ENCODE peak calls at places on chromosome 4, in eight cellular contexts. A, Z, L, J, O, F, M and S are unnamed samples.

GRCh38 chr4:152983774-152984411 is 47.8 kb downstream of the FHDC1 start:
- DNase-seq in A (no peak), Z (no peak), L (no peak), J (no peak), O (no peak), F (peak; percentile 46), M (peak; percentile 83), S (peak; percentile 22)

GRCh38 chr4:48943387-48943786 is 36.8 kb upstream of the OCIAD2 start:
- DNase-seq in A (no peak), Z (no peak), L (no peak), J (no peak), O (no peak), F (no peak), M (no peak), S (peak; percentile 55)

GRCh38 chr4:123233409-123233808 is 163.2 kb upstream of the SPRY1 start:
- DNase-seq in A (no peak), Z (no peak), L (no peak), J (no peak), O (no peak), F (no peak), M (no peak), S (no peak)

GRCh38 chr4:108044951-108045686 is 55.4 kb downstream of the HADH start:
- DNase-seq in A (no peak), Z (no peak), L (no peak), J (no peak), O (no peak), F (peak; percentile 44), M (no peak), S (no peak)

GRCh38 chr4:158722917-158723793 is at the start of gene PPID:
- DNase-seq in A (peak; percentile 90), Z (peak; percentile 90), L (peak; percentile 97), J (peak; percentile 31), O (peak; percentile 73), F (peak; percentile 83), M (peak; percentile 87), S (peak; percentile 81)

GRCh38 chr4:141258558-141258957 is 37.9 kb downstream of the ZNF330 start:
- DNase-seq in A (no peak), Z (no peak), L (no peak), J (no peak), O (no peak), F (no peak), M (no peak), S (no peak)

GRCh38 chr4:180923476-180923875 is 1319.7 kb upstream of the TENM3 start:
- DNase-seq in A (no peak), Z (no peak), L (no peak), J (peak; percentile 80), O (no peak), F (no peak), M (no peak), S (peak; percentile 54)

GRCh38 chr4:151866266-151866918 is 105.6 kb upstream of the GATB start:
- DNase-seq in A (no peak), Z (no peak), L (no peak), J (no peak), O (no peak), F (no peak), M (no peak), S (no peak)

GRCh38 chr4:185743722-185744121 is 68.3 kb downstream of the SORBS2 start:
- DNase-seq in A (no peak), Z (no peak), L (no peak), J (no peak), O (no peak), F (no peak), M (no peak), S (no peak)

GRCh38 chr4:165461176-165461835 is 82.5 kb downstream of the CPE start:
- DNase-seq in A (no peak), Z (no peak), L (no peak), J (peak; percentile 39), O (no peak), F (peak; percentile 74), M (no peak), S (no peak)

GRCh38 chr4:126136922-126137781 is 822.4 kb downstream of the FAT4 start:
- DNase-seq in A (no peak), Z (no peak), L (no peak), J (no peak), O (no peak), F (no peak), M (no peak), S (no peak)

GRCh38 chr4:14918336-14918735 is 83.9 kb upstream of the CPEB2 start:
- DNase-seq in A (no peak), Z (no peak), L (no peak), J (no peak), O (no peak), F (no peak), M (peak; percentile 33), S (no peak)